ENCODE peak calls at places on chromosomes 7 and 10, in six cellular contexts. One of them, this sample, is unnamed.
A peak's percentile ranks its signal among the peaks of the same experiment; 100 is the strongest.

GRCh38 chr7:121544726-121545125 is 148.6 kb upstream of the FAM3C start:
- DNase-seq in H9: no peak
- DNase-seq in IMR-90: peak; percentile 89
- DNase-seq in mesenchymal stem cell: peak; percentile 88
- DNase-seq in neuronal stem cell: no peak
- DNase-seq in mesendoderm: no peak
- DNase-seq in this sample: no peak

GRCh38 chr10:14144491-14144890 is 186.2 kb downstream of the FRMD4A start:
- DNase-seq in H9: no peak
- DNase-seq in neuronal stem cell: no peak
- DNase-seq in mesendoderm: no peak
- DNase-seq in mesenchymal stem cell: no peak
- DNase-seq in IMR-90: no peak
- DNase-seq in this sample: no peak

GRCh38 chr10:121734517-121735137 is 136.4 kb upstream of the FGFR2 start:
- DNase-seq in H9: no peak
- DNase-seq in neuronal stem cell: no peak
- DNase-seq in mesenchymal stem cell: peak; percentile 24
- DNase-seq in IMR-90: no peak
- DNase-seq in mesendoderm: no peak
- DNase-seq in this sample: no peak

GRCh38 chr7:8189615-8190014 is 72.4 kb downstream of the ICA1 start:
- DNase-seq in mesendoderm: peak; percentile 45
- DNase-seq in mesenchymal stem cell: no peak
- DNase-seq in IMR-90: no peak
- DNase-seq in neuronal stem cell: peak; percentile 69
- DNase-seq in H9: peak; percentile 36
- DNase-seq in this sample: no peak

GRCh38 chr7:13179011-13179574 is 491.7 kb downstream of the ARL4A start:
- DNase-seq in IMR-90: peak; percentile 6
- DNase-seq in mesendoderm: peak; percentile 21
- DNase-seq in mesenchymal stem cell: no peak
- DNase-seq in H9: no peak
- DNase-seq in neuronal stem cell: no peak
- DNase-seq in this sample: no peak

GRCh38 chr10:105797234-105797890 is 1156.3 kb downstream of the SORCS3 start:
- DNase-seq in mesendoderm: peak; percentile 56
- DNase-seq in IMR-90: no peak
- DNase-seq in H9: no peak
- DNase-seq in mesenchymal stem cell: no peak
- DNase-seq in neuronal stem cell: peak; percentile 21
- DNase-seq in this sample: no peak

GRCh38 chr10:1177936-1178335 is 121.8 kb downstream of the WDR37 start:
- DNase-seq in IMR-90: no peak
- DNase-seq in mesenchymal stem cell: no peak
- DNase-seq in neuronal stem cell: no peak
- DNase-seq in H9: no peak
- DNase-seq in mesendoderm: no peak
- DNase-seq in this sample: no peak

GRCh38 chr7:32163911-32164310 is 93.7 kb upstream of the PDE1C start:
- DNase-seq in H9: no peak
- DNase-seq in IMR-90: peak; percentile 65
- DNase-seq in mesenchymal stem cell: peak; percentile 18
- DNase-seq in neuronal stem cell: no peak
- DNase-seq in mesendoderm: no peak
- DNase-seq in this sample: no peak

GRCh38 chr7:139587535-139587934 is 64.0 kb downstream of the CLEC2L start:
- DNase-seq in mesendoderm: no peak
- DNase-seq in IMR-90: no peak
- DNase-seq in mesenchymal stem cell: no peak
- DNase-seq in H9: no peak
- DNase-seq in neuronal stem cell: no peak
- DNase-seq in this sample: no peak

GRCh38 chr7:38451840-38452239 is 178.4 kb upstream of the TARP start:
- DNase-seq in neuronal stem cell: no peak
- DNase-seq in H9: no peak
- DNase-seq in IMR-90: peak; percentile 62
- DNase-seq in mesenchymal stem cell: peak; percentile 0
- DNase-seq in mesendoderm: peak; percentile 69
- DNase-seq in this sample: no peak

GRCh38 chr7:4739528-4739992 is 35.9 kb upstream of the AP5Z1 start:
- DNase-seq in neuronal stem cell: no peak
- DNase-seq in H9: no peak
- DNase-seq in IMR-90: peak; percentile 38
- DNase-seq in mesenchymal stem cell: peak; percentile 82
- DNase-seq in mesendoderm: peak; percentile 19
- DNase-seq in this sample: no peak

GRCh38 chr7:46812047-46812672 is 769.8 kb downstream of the TNS3 start:
- DNase-seq in mesenchymal stem cell: no peak
- DNase-seq in H9: no peak
- DNase-seq in mesendoderm: no peak
- DNase-seq in neuronal stem cell: no peak
- DNase-seq in IMR-90: no peak
- DNase-seq in this sample: no peak

DNA sequence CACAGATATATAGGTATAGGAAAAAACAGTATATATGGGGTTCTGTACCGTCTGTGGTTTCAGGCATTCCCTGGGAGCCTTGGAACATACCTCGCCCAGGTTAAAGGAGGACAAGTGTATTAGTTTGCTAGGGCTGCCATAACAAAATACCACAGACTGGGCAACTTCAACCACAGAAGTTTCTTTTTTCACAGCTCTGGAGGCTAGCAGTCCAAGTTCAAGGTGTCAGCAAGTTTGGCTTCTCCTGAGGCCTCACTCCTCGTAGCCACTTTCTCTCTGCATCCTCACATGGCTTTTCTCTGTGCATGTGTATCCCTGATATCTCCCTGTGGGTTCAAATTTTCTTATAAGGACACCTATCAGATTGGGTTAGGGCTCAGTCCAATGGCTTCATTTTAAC is 189.1 kb downstream of the DNAH11 start:
- DNase-seq in neuronal stem cell: no peak
- DNase-seq in mesenchymal stem cell: no peak
- DNase-seq in mesendoderm: no peak
- DNase-seq in IMR-90: no peak
- DNase-seq in H9: no peak
- DNase-seq in this sample: no peak
- H2BK15ac ChIP-seq in neuronal stem cell: no peak overlapping the region
- H2BK15ac ChIP-seq in mesenchymal stem cell: no peak overlapping the region
- H2BK15ac ChIP-seq in mesendoderm: no peak overlapping the region
- H2BK15ac ChIP-seq in IMR-90: no peak overlapping the region
- H2BK15ac ChIP-seq in H9: no peak overlapping the region
- H2BK15ac ChIP-seq in this sample: no peak overlapping the region

GRCh38 chr10:43868362-43868672 is 219.6 kb upstream of the ZNF32 start:
- DNase-seq in H9: no peak
- DNase-seq in mesendoderm: no peak
- DNase-seq in IMR-90: no peak
- DNase-seq in neuronal stem cell: no peak
- DNase-seq in mesenchymal stem cell: no peak
- DNase-seq in this sample: peak; percentile 14
- H2BK15ac ChIP-seq in H9: no peak overlapping the region
- H2BK15ac ChIP-seq in mesendoderm: no peak overlapping the region
- H2BK15ac ChIP-seq in IMR-90: peak overlapping the region; percentile 81
- H2BK15ac ChIP-seq in neuronal stem cell: no peak overlapping the region
- H2BK15ac ChIP-seq in mesenchymal stem cell: peak overlapping the region; percentile 6
- H2BK15ac ChIP-seq in this sample: no peak overlapping the region

GRCh38 chr10:35459449-35459847 is 123.1 kb downstream of the CCNY start:
- DNase-seq in mesenchymal stem cell: no peak
- DNase-seq in H9: no peak
- DNase-seq in mesendoderm: no peak
- DNase-seq in neuronal stem cell: no peak
- DNase-seq in IMR-90: no peak
- DNase-seq in this sample: no peak
- H2BK15ac ChIP-seq in mesenchymal stem cell: no peak overlapping the region
- H2BK15ac ChIP-seq in H9: no peak overlapping the region
- H2BK15ac ChIP-seq in mesendoderm: no peak overlapping the region
- H2BK15ac ChIP-seq in neuronal stem cell: no peak overlapping the region
- H2BK15ac ChIP-seq in IMR-90: no peak overlapping the region
- H2BK15ac ChIP-seq in this sample: no peak overlapping the region

GRCh38 chr10:126006264-126006663 is 109.9 kb downstream of the FANK1 start:
- DNase-seq in mesendoderm: no peak
- DNase-seq in IMR-90: no peak
- DNase-seq in neuronal stem cell: no peak
- DNase-seq in mesenchymal stem cell: no peak
- DNase-seq in H9: no peak
- DNase-seq in this sample: no peak
- H2BK15ac ChIP-seq in mesendoderm: no peak overlapping the region
- H2BK15ac ChIP-seq in IMR-90: no peak overlapping the region
- H2BK15ac ChIP-seq in neuronal stem cell: no peak overlapping the region
- H2BK15ac ChIP-seq in mesenchymal stem cell: no peak overlapping the region
- H2BK15ac ChIP-seq in H9: no peak overlapping the region
- H2BK15ac ChIP-seq in this sample: no peak overlapping the region

This sample was measured in H1.